ENCODE peak calls at places on chromosomes 6 and 20, in nine cellular contexts. Q is activated T-cell treated with anti-CD3 and anti-CD28 coated beads, Interleukin-2, amount 50 U/mL, for 24 hours; S is NCI-H187; M is tibial artery; B is nucleus accumbens; G is cardiac muscle cell; R is NCI-H460; Y is HFFc6; T is left colon. V is an unnamed sample.

GRCh38 chr6:19435755-19436154 is 401.4 kb upstream of the ID4 start:
- DNase-seq in Y (no peak), R (no peak), M (no peak), T (no peak), G (no peak), S (no peak), B (no peak), Q (no peak), V (no peak)

GRCh38 chr6:5871296-5871695 is 135.4 kb downstream of the NRN1 start:
- DNase-seq in M (no peak), R (no peak), Y (no peak), G (no peak), S (no peak), Q (no peak), T (no peak), B (no peak), V (no peak)

GRCh38 chr20:46400828-46401477 is 5.5 kb downstream of the ELMO2 start:
- DNase-seq in B (no peak), T (no peak), G (peak; percentile 45), M (no peak), Y (peak; percentile 77), Q (no peak), R (no peak), S (no peak), V (no peak)

GRCh38 chr6:42555477-42556457 is 8.1 kb upstream of the UBR2 start:
- DNase-seq in Y (no peak), G (peak; percentile 7), R (no peak), S (no peak), T (peak; percentile 89), Q (no peak), M (no peak), B (no peak), V (no peak)

GRCh38 chr20:59811681-59812171 is 121.7 kb downstream of the SYCP2 start:
- DNase-seq in S (no peak), G (no peak), Y (no peak), B (no peak), T (no peak), R (no peak), M (peak; percentile 48), Q (no peak), V (peak; percentile 16)

GRCh38 chr6:110116258-110116657 is 63.2 kb downstream of the WASF1 start:
- DNase-seq in T (no peak), B (no peak), M (no peak), Q (no peak), S (no peak), R (no peak), Y (no peak), G (no peak), V (no peak)

GRCh38 chr6:166466178-166467122 is 83.7 kb upstream of the MPC1 start:
- DNase-seq in Y (peak; percentile 91), T (no peak), M (peak; percentile 53), G (peak; percentile 81), B (no peak), R (no peak), Q (no peak), S (no peak), V (peak; percentile 56)

GRCh38 chr6:814378-815347 is 121.7 kb upstream of the EXOC2 start:
- DNase-seq in Q (no peak), S (no peak), G (no peak), R (no peak), T (no peak), B (no peak), Y (no peak), M (no peak), V (no peak)

GRCh38 chr6:83827050-83827449 is 26.1 kb upstream of the RIPPLY2 start:
- DNase-seq in R (no peak), Q (no peak), G (no peak), B (no peak), S (no peak), M (no peak), Y (no peak), T (no peak), V (no peak)

GRCh38 chr6:43120938-43121913 is 45.1 kb downstream of the PTK7 start:
- DNase-seq in T (peak; percentile 48), Q (no peak), M (peak; percentile 95), G (peak; percentile 98), S (no peak), B (no peak), R (no peak), Y (peak; percentile 98), V (peak; percentile 41)

GRCh38 chr20:34985439-34986310 is 30.0 kb downstream of the MYH7B start:
- DNase-seq in Y (no peak), M (no peak), Q (no peak), R (no peak), S (no peak), B (no peak), T (no peak), G (no peak), V (no peak)

V was measured in lung.